ENCODE peak calls at places on chromosomes 4 and X, in four cellular contexts. N is K562, L is GM12878, P is HL-60. Z is an unnamed sample.

GRCh38 chrX:153539171-153539978 is 21.9 kb downstream of the ATP2B3 start:
- DNase-seq in N (peak), L (no peak), P (peak), Z (peak)

GRCh38 chr4:60757986-60758385 is 442.1 kb upstream of the ADGRL3 start:
- DNase-seq in N (no peak), L (no peak), P (no peak), Z (no peak)

GRCh38 chrX:119690921-119691716 is 1.8 kb downstream of the SEPTIN6 start:
- DNase-seq in N (peak), L (no peak), P (peak), Z (no peak)

GRCh38 chr4:180949825-180950224 is 1293.4 kb upstream of the TENM3 start:
- DNase-seq in N (no peak), L (no peak), P (no peak), Z (no peak)

GRCh38 chrX:127243654-127244053 is 424.1 kb downstream of the PRR32 start:
- DNase-seq in N (no peak), L (no peak), P (no peak), Z (no peak)

GRCh38 chr4:4758708-4759107 is 100.8 kb upstream of the MSX1 start:
- DNase-seq in N (no peak), L (peak), P (no peak), Z (peak)

GRCh38 chrX:17022205-17022604 is 75.7 kb downstream of the REPS2 start:
- DNase-seq in N (no peak), L (no peak), P (no peak), Z (no peak)

GRCh38 chr4:7217453-7218310 is 25.3 kb downstream of the SORCS2 start:
- DNase-seq in N (no peak), L (no peak), P (no peak), Z (no peak)

GRCh38 chr4:99323761-99324160 is 2.6 kb upstream of the ADH1B start:
- DNase-seq in N (no peak), L (no peak), P (no peak), Z (no peak)

GRCh38 chrX:39772057-39772832 is 325.5 kb downstream of the BCOR start:
- DNase-seq in N (peak), L (no peak), P (peak), Z (no peak)

GRCh38 chrX:117834076-117834475 is 282.5 kb downstream of the KLHL13 start:
- DNase-seq in N (no peak), L (no peak), P (no peak), Z (no peak)

GRCh38 chr4:128635141-128635911 is 174.2 kb upstream of the JADE1 start:
- DNase-seq in N (peak), L (no peak), P (no peak), Z (no peak)

GRCh38 chr4:2335729-2336101 is 73.8 kb upstream of the MXD4 start:
- DNase-seq in N (no peak), L (no peak), P (no peak), Z (no peak)

GRCh38 chr4:105895609-105896460 is 564 bp downstream of the NPNT start:
- DNase-seq in N (no peak), L (no peak), P (no peak), Z (peak)

GRCh38 chr4:172787117-172787516 is 381.5 kb upstream of the GALNT7 start:
- DNase-seq in N (no peak), L (no peak), P (no peak), Z (no peak)

GRCh38 chr4:23733911-23734458 is 155.9 kb downstream of the PPARGC1A start:
- DNase-seq in N (no peak), L (peak), P (no peak), Z (no peak)

GRCh38 chr4:75916091-75916661 is 13.9 kb upstream of the PPEF2 start:
- DNase-seq in N (peak), L (no peak), P (no peak), Z (peak)

GRCh38 chrX:41664307-41665299 is 24.2 kb upstream of the GPR34 start:
- DNase-seq in N (no peak), L (no peak), P (no peak), Z (no peak)

GRCh38 chrX:104565791-104566687 is at the start of gene IL1RAPL2:
- DNase-seq in N (peak), L (no peak), P (no peak), Z (no peak)

GRCh38 chrX:119682019-119682989 is 10.7 kb downstream of the SEPTIN6 start:
- DNase-seq in N (no peak), L (peak), P (no peak), Z (no peak)

GRCh38 chr4:55172694-55173287 is 47.4 kb upstream of the KDR start:
- DNase-seq in N (no peak), L (no peak), P (no peak), Z (no peak)

GRCh38 chr4:78310056-78310731 is 241.4 kb upstream of the ANXA3 start:
- DNase-seq in N (no peak), L (no peak), P (no peak), Z (no peak)

GRCh38 chrX:43121637-43122036 is 343.7 kb upstream of the PPP1R2C start:
- DNase-seq in N (no peak), L (no peak), P (no peak), Z (no peak)

GRCh38 chr4:103091601-103092223 is 7.9 kb downstream of the BDH2 start:
- DNase-seq in N (peak), L (peak), P (no peak), Z (no peak)

GRCh38 chr4:149911995-149912394 is 96.4 kb upstream of the IQCM start:
- DNase-seq in N (no peak), L (no peak), P (no peak), Z (no peak)

GRCh38 chr4:8176547-8177399 is 18.2 kb upstream of the ABLIM2 start:
- DNase-seq in N (peak), L (no peak), P (peak), Z (peak)

GRCh38 chrX:24963823-24964222 is 51.9 kb downstream of the ARX start:
- DNase-seq in N (no peak), L (no peak), P (no peak), Z (no peak)

GRCh38 chrX:43741843-43742573 is 85.9 kb downstream of the MAOA start:
- DNase-seq in N (no peak), L (no peak), P (no peak), Z (no peak)

GRCh38 chr4:119774840-119775239 is 146.2 kb upstream of the PDE5A start:
- DNase-seq in N (no peak), L (no peak), P (no peak), Z (no peak)

GRCh38 chr4:42750091-42750490 is 93.2 kb upstream of the ATP8A1 start:
- DNase-seq in N (no peak), L (peak), P (no peak), Z (no peak)

GRCh38 chr4:41129128-41129754 is 85.1 kb downstream of the APBB2 start:
- DNase-seq in N (no peak), L (no peak), P (no peak), Z (no peak)

GRCh38 chr4:77174426-77174825 is 17.4 kb downstream of the CCNG2 start:
- DNase-seq in N (no peak), L (no peak), P (no peak), Z (no peak)

GRCh38 chrX:97685753-97686152 is 802.0 kb downstream of the RPA4 start:
- DNase-seq in N (peak), L (no peak), P (no peak), Z (no peak)

GRCh38 chr4:36244257-36245084 is at the start of gene ARAP2:
- DNase-seq in N (peak), L (no peak), P (no peak), Z (peak)

GRCh38 chrX:95640226-95640625 is 1044.4 kb upstream of the DIAPH2 start:
- DNase-seq in N (no peak), L (no peak), P (no peak), Z (no peak)

GRCh38 chrX:153778684-153779101 is 2.1 kb upstream of the SRPK3 start:
- DNase-seq in N (no peak), L (no peak), P (no peak), Z (no peak)

GRCh38 chr4:137961051-137961438 is 281.1 kb downstream of the SLC7A11 start:
- DNase-seq in N (no peak), L (no peak), P (peak), Z (no peak)

GRCh38 chr4:137960371-137961050 is 281.6 kb downstream of the SLC7A11 start:
- DNase-seq in N (no peak), L (no peak), P (no peak), Z (no peak)

GRCh38 chr4:137955615-137956014 is 286.5 kb downstream of the SLC7A11 start:
- DNase-seq in N (no peak), L (no peak), P (no peak), Z (no peak)

GRCh38 chr4:137952116-137952515 is 290.0 kb downstream of the SLC7A11 start:
- DNase-seq in N (no peak), L (no peak), P (no peak), Z (no peak)

DNA sequence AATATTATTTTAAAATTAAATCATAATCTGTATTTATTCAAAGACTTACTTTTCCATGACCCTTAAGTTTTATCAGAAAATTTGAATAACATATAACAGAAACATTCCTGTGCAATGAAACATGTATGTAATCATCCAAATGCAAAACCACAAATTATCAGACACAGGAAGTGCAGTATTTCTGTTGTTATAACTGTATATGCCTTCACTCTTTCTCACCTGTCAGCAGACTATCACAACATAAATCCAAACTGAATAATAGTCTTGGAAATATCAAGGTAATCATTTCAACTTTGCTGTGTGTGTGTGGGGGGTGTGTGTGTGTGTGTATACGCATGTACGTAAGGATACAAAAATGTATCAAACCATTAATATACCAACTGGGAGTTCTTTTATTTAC is 285.9 kb downstream of the SLC7A11 start:
- DNase-seq in N (no peak), L (no peak), P (no peak), Z (no peak)
- TF ChIP-seq SPI1 in N (no peak), L (no peak), P (no peak), Z (no peak)

GRCh38 chrX:72478351-72478750 is 94.3 kb downstream of the HDAC8 start:
- DNase-seq in N (no peak), L (no peak), P (no peak), Z (no peak)

GRCh38 chrX:72477787-72478186 is 94.9 kb downstream of the HDAC8 start:
- DNase-seq in N (no peak), L (no peak), P (no peak), Z (no peak)

GRCh38 chrX:72478853-72479252 is 93.8 kb downstream of the HDAC8 start:
- DNase-seq in N (no peak), L (no peak), P (no peak), Z (no peak)

GRCh38 chrX:72475952-72476668 is 96.5 kb downstream of the HDAC8 start:
- DNase-seq in N (no peak), L (no peak), P (no peak), Z (no peak)

DNA sequence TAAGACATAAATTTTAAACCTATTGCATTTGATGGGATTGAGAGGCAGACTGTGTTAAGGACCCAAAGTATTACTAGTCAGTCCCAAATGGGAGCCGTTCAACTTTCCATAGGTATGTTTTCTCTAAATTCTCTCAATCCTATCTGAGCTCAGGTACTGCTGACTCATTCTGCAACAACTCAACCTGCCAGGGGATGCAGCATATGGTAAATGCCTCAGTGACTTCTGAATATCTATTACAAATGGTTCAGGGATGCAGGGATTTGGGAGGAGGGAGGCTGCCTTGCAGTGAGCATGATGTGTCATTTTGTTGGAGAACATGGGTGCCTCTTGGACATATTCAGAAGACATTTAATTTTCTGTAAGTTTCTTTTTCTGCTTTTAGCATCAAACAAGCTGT is 97.3 kb downstream of the HDAC8 start:
- DNase-seq in N (no peak), L (no peak), P (no peak), Z (no peak)
- TF ChIP-seq SPI1 in N (no peak), L (no peak), P (no peak), Z (no peak)

DNA sequence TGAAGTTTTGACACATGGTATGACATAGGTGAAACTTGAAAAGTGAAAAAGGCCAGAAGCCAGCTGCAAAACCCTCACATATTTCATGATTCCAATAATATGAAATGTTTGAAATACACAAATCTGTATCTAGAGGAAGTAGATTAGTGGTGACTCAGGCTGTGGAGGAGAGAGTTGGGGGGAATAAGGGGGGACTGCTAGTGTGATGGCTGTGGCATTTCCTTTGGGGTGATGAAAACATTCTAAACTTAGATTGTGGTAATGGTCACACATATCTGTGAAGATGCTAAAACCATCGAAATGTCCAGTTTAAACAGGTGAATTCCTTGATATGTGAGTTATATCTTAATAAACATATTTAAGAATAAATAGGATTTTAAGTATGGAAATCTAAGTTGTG is 343.5 kb upstream of the SFRP2 start:
- DNase-seq in N (no peak), L (no peak), P (no peak), Z (no peak)
- TF ChIP-seq SPI1 in N (no peak), L (no peak), P (no peak), Z (no peak)

DNA sequence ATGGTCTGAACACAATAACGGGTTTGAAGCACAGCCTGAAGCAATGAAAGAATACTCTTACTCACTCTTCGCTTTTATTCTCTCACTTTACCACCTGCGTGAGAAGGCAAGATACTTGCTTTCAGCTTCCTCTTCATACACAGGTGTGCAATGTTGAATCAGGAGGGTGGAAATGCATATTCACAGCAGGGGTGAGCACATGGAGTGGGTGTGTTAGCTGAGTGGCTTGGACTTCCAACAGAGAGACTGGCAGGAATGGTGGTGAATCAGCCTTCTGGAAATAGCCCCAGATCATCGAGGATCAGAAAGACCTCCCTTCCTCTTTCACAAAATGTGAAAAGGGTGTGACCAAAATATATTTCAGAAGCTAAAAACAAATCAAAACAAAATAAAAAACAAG is 521.2 kb downstream of the STIM2 start:
- DNase-seq in N (no peak), L (no peak), P (no peak), Z (no peak)
- TF ChIP-seq SPI1 in N (no peak), L (no peak), P (no peak), Z (no peak)

DNA sequence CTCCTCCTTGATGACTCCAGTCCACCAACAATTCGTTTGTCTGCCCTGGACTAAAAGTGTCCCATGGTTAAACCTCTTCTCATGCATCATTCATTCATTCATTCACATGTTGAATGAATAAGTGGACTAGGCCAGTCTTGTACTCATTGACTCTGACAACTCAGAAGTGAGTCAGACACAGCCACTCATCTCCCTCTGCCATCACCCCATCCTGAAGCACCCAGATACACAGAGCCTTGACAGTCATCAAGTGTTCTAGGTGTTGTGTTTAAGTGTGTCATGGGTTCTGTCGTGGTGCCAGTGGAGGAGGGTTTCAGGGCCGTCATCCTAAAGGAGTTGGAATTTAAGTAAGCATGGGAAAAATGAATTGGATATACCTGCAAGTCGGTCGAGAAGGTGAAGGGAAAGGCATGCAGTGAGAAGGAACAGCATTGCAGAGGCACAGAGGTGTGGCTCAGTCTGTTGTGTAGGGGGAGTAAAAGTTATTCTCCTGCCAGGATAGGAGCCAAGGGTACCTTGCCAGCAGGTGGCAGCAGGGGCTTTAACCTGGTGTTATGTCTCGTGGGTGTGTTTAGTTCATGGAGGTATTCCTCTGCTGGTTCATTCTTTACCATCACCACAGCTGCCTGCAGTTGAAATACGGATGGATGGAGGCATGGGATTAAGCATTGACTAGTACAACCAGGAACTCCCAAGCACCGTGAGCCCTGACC is 18.3 kb downstream of the MAGED2 start:
- DNase-seq in N (no peak), L (no peak), P (no peak), Z (no peak)
- TF ChIP-seq SPI1 in N (no peak), L (no peak), P (no peak), Z (no peak)

GRCh38 chrX:19792412-19792811 is 95.0 kb downstream of the SH3KBP1 start:
- DNase-seq in N (no peak), L (no peak), P (no peak), Z (no peak)

GRCh38 chrX:19793471-19793870 is 93.9 kb downstream of the SH3KBP1 start:
- DNase-seq in N (no peak), L (no peak), P (no peak), Z (no peak)

GRCh38 chrX:19791562-19791961 is 95.8 kb downstream of the SH3KBP1 start:
- DNase-seq in N (no peak), L (no peak), P (peak), Z (no peak)

GRCh38 chrX:19795289-19795688 is 92.1 kb downstream of the SH3KBP1 start:
- DNase-seq in N (no peak), L (no peak), P (no peak), Z (no peak)

DNA sequence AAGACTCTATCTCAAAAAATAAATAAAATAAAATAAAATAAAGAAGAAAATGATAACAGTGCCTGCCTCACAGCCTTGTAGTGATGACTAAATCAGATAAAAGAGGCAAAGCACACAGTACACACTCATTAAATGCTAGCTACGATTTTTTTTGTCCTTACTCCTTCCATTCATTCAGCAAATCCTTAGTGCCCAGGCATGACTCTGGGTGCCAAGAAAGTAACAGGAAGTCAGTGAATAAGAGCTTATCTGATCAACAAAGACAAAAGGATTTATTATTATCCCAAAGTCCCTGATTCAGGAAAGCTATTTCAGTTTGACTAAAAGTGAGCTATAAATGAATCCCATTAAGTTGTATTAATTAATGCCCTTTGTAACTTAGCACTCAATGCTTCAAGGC is 92.7 kb downstream of the SH3KBP1 start:
- DNase-seq in N (no peak), L (no peak), P (no peak), Z (no peak)
- TF ChIP-seq SPI1 in N (no peak), L (no peak), P (no peak), Z (no peak)

GRCh38 chr4:134019657-134020056 is 181.9 kb downstream of the PABPC4L start:
- DNase-seq in N (no peak), L (no peak), P (no peak), Z (no peak)

GRCh38 chr4:134024251-134024650 is 177.3 kb downstream of the PABPC4L start:
- DNase-seq in N (no peak), L (no peak), P (no peak), Z (no peak)

DNA sequence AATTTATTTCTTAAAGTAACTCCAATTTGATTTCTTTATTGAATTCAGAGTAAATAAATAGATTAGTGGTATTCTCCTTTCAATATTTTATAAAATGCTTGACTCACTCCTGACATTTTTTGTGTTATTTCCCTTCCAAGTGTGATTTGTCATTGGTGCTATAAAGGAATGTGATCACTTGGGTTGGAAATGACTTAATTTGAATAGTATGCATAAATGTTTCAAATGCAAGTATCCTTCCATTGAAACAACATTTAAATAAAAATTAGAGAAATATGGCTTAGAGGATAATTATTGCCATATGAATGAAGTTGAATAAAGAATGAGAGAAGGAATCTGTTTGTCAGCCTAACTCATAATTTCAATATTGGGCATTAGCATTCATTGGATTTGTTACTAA is 182.7 kb downstream of the PABPC4L start:
- DNase-seq in N (no peak), L (no peak), P (no peak), Z (no peak)
- TF ChIP-seq SPI1 in N (no peak), L (no peak), P (no peak), Z (no peak)